ENCODE peak calls at places on chromosomes 4 and X, in five cellular contexts. Y, J, B, M and H are unnamed samples.
A peak's percentile ranks its signal among the peaks of the same experiment; 100 is the strongest.

GRCh38 chr4:168386002-168386401 is 67.5 kb upstream of the DDX60 start:
- DNase-seq in J (no peak), M (no peak), B (no peak), Y (no peak), H (no peak)

GRCh38 chrX:137916090-137916746 is 350.3 kb downstream of the ZIC3 start:
- DNase-seq in M (no peak), B (peak; percentile 23), Y (no peak), J (no peak), H (peak; percentile 13)

GRCh38 chrX:24283122-24283789 is 30.6 kb downstream of the SUPT20HL2 start:
- DNase-seq in M (no peak), B (no peak), Y (no peak), J (no peak), H (no peak)

GRCh38 chr4:40842318-40842717 is 92.6 kb downstream of the NSUN7 start:
- DNase-seq in M (no peak), Y (no peak), B (no peak), J (no peak), H (no peak)

GRCh38 chr4:2378898-2379297 is 39.5 kb downstream of the ZFYVE28 start:
- DNase-seq in Y (no peak), M (no peak), B (no peak), J (no peak), H (no peak)

GRCh38 chr4:24594887-24595286 is 10.5 kb upstream of the DHX15 start:
- DNase-seq in M (no peak), J (peak; percentile 90), B (no peak), Y (no peak), H (no peak)

GRCh38 chr4:6228158-6229067 is 28.1 kb upstream of the JAKMIP1 start:
- DNase-seq in B (no peak), Y (no peak), M (no peak), J (no peak), H (no peak)

GRCh38 chr4:20391224-20391623 is 139.5 kb downstream of the SLIT2 start:
- DNase-seq in J (no peak), M (no peak), B (no peak), Y (no peak), H (no peak)

GRCh38 chrX:15128838-15129237 is 141.0 kb downstream of the ASB9 start:
- DNase-seq in J (no peak), M (no peak), Y (no peak), B (no peak), H (no peak)

GRCh38 chr4:92599044-92599443 is 295.3 kb downstream of the GRID2 start:
- DNase-seq in Y (no peak), B (no peak), J (no peak), M (no peak), H (no peak)

GRCh38 chr4:15002659-15003440 is 569 bp downstream of the CPEB2 start:
- DNase-seq in M (peak; percentile 25), B (peak; percentile 58), Y (no peak), J (peak; percentile 29), H (peak; percentile 71)

GRCh38 chrX:72712094-72712755 is 1.9 kb downstream of the PHKA1 start:
- DNase-seq in M (no peak), Y (no peak), J (no peak), B (no peak), H (no peak)

GRCh38 chr4:52573551-52573950 is 85.5 kb downstream of the USP46 start:
- DNase-seq in Y (no peak), J (no peak), M (no peak), B (no peak), H (no peak)

GRCh38 chrX:18674417-18674787 is 2.5 kb upstream of the RS1 start:
- DNase-seq in J (no peak), Y (no peak), M (no peak), B (peak; percentile 15), H (peak; percentile 58)

GRCh38 chr4:80185787-80186548 is 11.3 kb upstream of the PRDM8 start:
- DNase-seq in M (no peak), J (no peak), Y (no peak), B (no peak), H (no peak)

GRCh38 chrX:288561-288991 is 7.4 kb downstream of the PLCXD1 start:
- DNase-seq in J (no peak), M (no peak), B (no peak), Y (no peak), H (no peak)

GRCh38 chr4:105637409-105638258 is 70.9 kb downstream of the INTS12 start:
- DNase-seq in M (peak; percentile 45), Y (no peak), B (no peak), J (peak; percentile 4), H (no peak)

GRCh38 chr4:119984998-119985397 is 81.7 kb downstream of the MAD2L1 start:
- DNase-seq in J (no peak), B (no peak), M (no peak), Y (no peak), H (no peak)

GRCh38 chrX:13690836-13691235 is 1.9 kb downstream of the RAB9A start:
- DNase-seq in B (no peak), Y (no peak), M (no peak), J (no peak), H (no peak)

GRCh38 chr4:186039697-186040096 is 29.3 kb upstream of the TLR3 start:
- DNase-seq in Y (no peak), M (no peak), B (no peak), J (no peak), H (no peak)

GRCh38 chrX:6052111-6052745 is 176.4 kb downstream of the NLGN4X start:
- DNase-seq in M (no peak), J (no peak), Y (no peak), B (no peak), H (no peak)

GRCh38 chr4:140012688-140013087 is 141.3 kb downstream of the MAML3 start:
- DNase-seq in Y (no peak), M (no peak), B (peak; percentile 12), J (peak; percentile 70), H (peak; percentile 60)

GRCh38 chrX:78125148-78125547 is 14.3 kb downstream of the TAF9B start:
- DNase-seq in J (no peak), B (no peak), M (no peak), Y (no peak), H (no peak)

GRCh38 chrX:115324194-115324593 is 34.7 kb downstream of the LUZP4 start:
- DNase-seq in J (no peak), M (no peak), B (no peak), Y (no peak), H (no peak)

GRCh38 chr4:118167306-118167705 is 133.0 kb downstream of the NDST3 start:
- DNase-seq in J (no peak), Y (no peak), M (no peak), B (no peak), H (no peak)

GRCh38 chr4:139934336-139934735 is 219.6 kb downstream of the MAML3 start:
- DNase-seq in B (no peak), Y (no peak), M (no peak), J (no peak), H (no peak)

GRCh38 chr4:187555174-187555573 is 440.4 kb upstream of the ZFP42 start:
- DNase-seq in Y (no peak), M (no peak), J (no peak), B (no peak), H (no peak)

GRCh38 chr4:113471141-113471860 is 290.2 kb downstream of the CAMK2D start:
- DNase-seq in B (no peak), J (no peak), M (no peak), Y (no peak), H (no peak)

GRCh38 chrX:20060961-20061868 is 55.5 kb downstream of the MAP7D2 start:
- DNase-seq in B (no peak), Y (no peak), M (peak; percentile 53), J (no peak), H (no peak)

GRCh38 chrX:17161991-17162390 is 213.0 kb upstream of the NHS start:
- DNase-seq in J (no peak), Y (no peak), M (no peak), B (no peak), H (no peak)

GRCh38 chr4:127772769-127773671 is 9.1 kb upstream of the HSPA4L start:
- DNase-seq in J (no peak), M (no peak), B (no peak), Y (no peak), H (no peak)

DNA sequence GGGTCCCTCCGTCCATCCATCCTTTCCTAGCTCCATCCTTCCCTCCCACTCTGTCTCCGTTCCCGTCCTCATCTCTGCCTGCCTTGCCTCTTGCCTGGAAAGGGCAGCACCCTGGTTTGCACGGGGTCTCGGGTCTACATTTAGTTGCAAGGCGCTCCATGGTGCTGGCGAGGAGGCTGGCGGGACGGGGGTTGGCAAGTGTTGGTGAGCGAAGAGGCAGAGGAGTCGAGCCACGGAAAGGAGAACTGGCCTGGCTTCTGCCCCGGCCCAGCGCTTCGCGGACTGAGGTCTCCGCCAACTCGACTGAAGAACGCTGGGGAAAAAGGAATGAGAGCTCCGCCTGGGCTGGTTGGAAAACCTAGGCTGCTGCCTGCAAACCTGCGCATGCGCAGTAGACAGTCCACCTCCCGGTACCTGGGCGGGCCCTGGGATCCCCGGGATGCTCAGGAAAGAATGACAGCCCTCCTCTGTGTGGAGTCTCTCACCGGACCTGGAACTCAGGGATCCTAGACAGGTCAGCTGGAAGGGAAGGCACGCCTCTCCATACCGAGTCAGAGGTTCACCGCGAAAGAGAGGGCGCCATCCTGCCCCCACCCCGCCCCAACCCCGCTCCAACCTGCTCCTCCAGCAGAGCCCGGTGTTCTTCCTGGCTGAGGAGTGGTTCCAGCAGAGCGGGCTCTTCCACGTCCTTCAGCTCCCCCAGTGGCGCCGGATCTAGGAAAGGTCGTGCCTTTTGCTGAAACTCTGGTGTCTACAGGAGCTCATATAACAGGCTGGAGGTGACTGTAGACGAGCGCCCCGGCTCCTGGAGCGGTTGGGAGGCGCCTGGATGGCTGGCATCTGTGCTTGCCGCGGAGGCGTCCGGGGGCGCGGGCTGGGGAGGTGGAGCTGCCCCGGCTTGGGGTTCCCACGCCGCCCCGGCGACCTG is 6.0 kb downstream of the FRG2 start:
- DNase-seq in J (peak; percentile 24), M (no peak), Y (no peak), B (peak; percentile 56), H (peak; percentile 73)
- TF ChIP-seq ATF2 in J (no peak), M (no peak), Y (no peak), B (no peak), H (no peak)

DNA sequence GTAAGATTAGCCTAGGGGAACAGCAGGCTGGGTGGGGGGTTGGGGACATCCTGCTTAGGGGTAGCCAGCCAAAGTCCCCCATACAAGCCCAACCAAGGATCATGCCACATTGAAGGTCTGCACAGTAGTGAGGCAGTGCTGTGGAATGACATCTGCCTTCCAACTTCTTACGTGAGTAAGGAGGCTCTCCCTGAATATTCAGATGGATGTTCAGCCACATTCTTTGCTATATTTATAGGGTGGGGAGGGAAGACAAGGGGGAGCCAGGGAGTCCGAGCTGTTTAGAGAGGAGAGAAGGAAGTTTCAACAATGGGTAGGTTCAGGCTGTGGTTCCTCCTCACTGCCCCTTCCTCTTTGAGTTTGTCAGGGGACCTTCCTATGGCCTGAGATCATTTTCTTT is 29.7 kb downstream of the MSN start:
- DNase-seq in B (no peak), J (no peak), M (no peak), Y (no peak), H (no peak)
- TF ChIP-seq SP1 in B (no peak), J (no peak), M (no peak), Y (no peak), H (no peak)

GRCh38 chr4:8760561-8760960 is 111.1 kb downstream of the HMX1 start:
- DNase-seq in J (no peak), M (no peak), Y (no peak), B (no peak), H (peak; percentile 4)
- TF ChIP-seq ATF2 in J (no peak), M (no peak), Y (no peak), B (no peak), H (no peak)

DNA sequence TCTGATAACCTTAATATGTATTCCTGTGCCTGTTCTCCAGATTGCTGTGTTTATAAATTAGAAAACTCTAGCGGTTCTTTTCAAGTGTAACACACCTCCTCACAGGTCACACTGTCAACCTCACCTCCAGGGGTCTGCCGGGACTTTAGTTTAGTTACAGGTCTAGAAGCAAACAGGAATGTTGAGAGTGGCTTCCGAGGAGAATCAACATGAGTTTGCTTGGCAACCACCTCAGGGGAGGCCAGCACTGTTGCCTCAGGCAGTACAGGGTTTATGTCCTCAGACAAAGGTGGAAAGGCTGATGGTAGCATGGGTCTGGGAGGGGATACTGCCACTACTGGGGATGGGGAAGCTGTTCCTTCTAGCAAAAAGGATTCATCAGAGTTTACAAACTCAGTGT is 438.0 kb downstream of the DTHD1 start:
- DNase-seq in Y (no peak), J (no peak), M (no peak), B (no peak), H (no peak)
- TF ChIP-seq SP1 in Y (no peak), J (no peak), M (no peak), B (no peak), H (no peak)